ENCODE peak calls at places on chromosomes 5 and 9, in six cellular contexts. O is effector CD8-positive, alpha-beta T cell; B is mesenchymal stem cell; J is Caco-2; L is lung; K is GM06990. C is an unnamed sample.

GRCh38 chr5:41751867-41752266 is 118.4 kb downstream of the OXCT1 start:
- DNase-seq in O (no peak), B (no peak), J (no peak), L (no peak), K (no peak), C (no peak)

GRCh38 chr9:135714242-135715055 is 12.5 kb downstream of the KCNT1 start:
- DNase-seq in O (no peak), B (no peak), J (no peak), L (no peak), K (no peak), C (no peak)

GRCh38 chr5:132425009-132425937 is 55.8 kb downstream of the SLC22A5 start:
- DNase-seq in O (peak), B (peak), J (no peak), L (no peak), K (peak), C (peak)

GRCh38 chr9:624935-625505 is 216.5 kb upstream of the DMRT1 start:
- DNase-seq in O (no peak), B (no peak), J (no peak), L (no peak), K (no peak), C (no peak)

GRCh38 chr5:53503819-53504218 is 23.4 kb downstream of the FST start:
- DNase-seq in O (no peak), B (peak), J (no peak), L (no peak), K (no peak), C (no peak)

GRCh38 chr9:136124976-136125692 is 6.5 kb upstream of the TMEM250 start:
- DNase-seq in O (no peak), B (no peak), J (no peak), L (no peak), K (no peak), C (no peak)

GRCh38 chr9:118640836-118641557 is 728.2 kb downstream of the BRINP1 start:
- DNase-seq in O (no peak), B (no peak), J (no peak), L (no peak), K (no peak), C (no peak)

GRCh38 chr5:20680718-20681302 is 692.8 kb upstream of the CDH18 start:
- DNase-seq in O (no peak), B (no peak), J (no peak), L (no peak), K (no peak), C (no peak)

GRCh38 chr9:100108572-100108971 is 9.5 kb downstream of the INVS start:
- DNase-seq in O (no peak), B (peak), J (no peak), L (no peak), K (no peak), C (no peak)

GRCh38 chr9:80028501-80028900 is 456.7 kb downstream of the TLE4 start:
- DNase-seq in O (no peak), B (no peak), J (no peak), L (no peak), K (no peak), C (no peak)

GRCh38 chr5:71475788-71476384 is 20.4 kb downstream of the BDP1 start:
- DNase-seq in O (no peak), B (peak), J (no peak), L (no peak), K (no peak), C (no peak)

GRCh38 chr5:15592728-15593127 is 92.7 kb downstream of the FBXL7 start:
- DNase-seq in O (no peak), B (no peak), J (no peak), L (no peak), K (no peak), C (no peak)

GRCh38 chr9:30775236-30775635 is 1609.2 kb upstream of the ACO1 start:
- DNase-seq in O (no peak), B (no peak), J (no peak), L (no peak), K (no peak), C (no peak)

GRCh38 chr5:124952079-124952478 is 205.6 kb upstream of the ZNF608 start:
- DNase-seq in O (no peak), B (peak), J (no peak), L (no peak), K (peak), C (no peak)

GRCh38 chr9:127445851-127446719 is 5.1 kb downstream of the RPL12 start:
- DNase-seq in O (no peak), B (no peak), J (peak), L (no peak), K (no peak), C (no peak)

GRCh38 chr9:14238044-14238443 is 75.9 kb downstream of the NFIB start:
- DNase-seq in O (no peak), B (peak), J (peak), L (no peak), K (no peak), C (no peak)

GRCh38 chr9:114968710-114969109 is 38.3 kb upstream of the TNFSF8 start:
- DNase-seq in O (no peak), B (peak), J (no peak), L (no peak), K (no peak), C (no peak)

GRCh38 chr9:35748858-35749514 is at the start of the genes GBA2 and RGP1:
- DNase-seq in O (peak), B (peak), J (peak), L (peak), K (peak), C (peak)

GRCh38 chr5:33321026-33321425 is 119.7 kb upstream of the TARS1 start:
- DNase-seq in O (no peak), B (peak), J (no peak), L (peak), K (no peak), C (peak)

GRCh38 chr9:124621371-124622328 is 114.5 kb upstream of the NR5A1 start:
- DNase-seq in O (no peak), B (peak), J (no peak), L (no peak), K (peak), C (no peak)

GRCh38 chr9:83544002-83544698 is 5.9 kb upstream of the FRMD3 start:
- DNase-seq in O (no peak), B (peak), J (no peak), L (no peak), K (peak), C (peak)

GRCh38 chr5:132830436-132831094 is at the start of gene SHROOM1:
- DNase-seq in O (no peak), B (peak), J (peak), L (peak), K (peak), C (no peak)

GRCh38 chr5:117084052-117084451 is 509.4 kb upstream of the SEMA6A start:
- DNase-seq in O (no peak), B (no peak), J (peak), L (no peak), K (no peak), C (no peak)

GRCh38 chr5:160199410-160199911 is 29.8 kb upstream of the FABP6 start:
- DNase-seq in O (peak), B (peak), J (peak), L (peak), K (peak), C (no peak)

GRCh38 chr5:29518176-29518575 is 1675.3 kb upstream of the CDH6 start:
- DNase-seq in O (no peak), B (no peak), J (no peak), L (no peak), K (no peak), C (no peak)

GRCh38 chr5:109045710-109046109 is 298.0 kb downstream of the FER start:
- DNase-seq in O (no peak), B (peak), J (no peak), L (no peak), K (no peak), C (no peak)

GRCh38 chr5:127098246-127098645 is 24.9 kb upstream of the C5orf63 start:
- DNase-seq in O (no peak), B (no peak), J (no peak), L (no peak), K (no peak), C (no peak)

GRCh38 chr5:68252678-68253520 is 37.3 kb downstream of the PIK3R1 start:
- DNase-seq in O (peak), B (peak), J (peak), L (peak), K (no peak), C (no peak)

GRCh38 chr5:1522601-1523479 is 920 bp downstream of the LPCAT1 start:
- DNase-seq in O (no peak), B (no peak), J (peak), L (peak), K (no peak), C (peak)

GRCh38 chr5:132065351-132065937 is 5.0 kb downstream of the IL3 start:
- DNase-seq in O (no peak), B (peak), J (peak), L (peak), K (peak), C (no peak)

C was measured in right atrium auricular region.